ENCODE peak calls at places on chromosomes 11 and 22, in eight cellular contexts. B is GM23338; D is iris pigment epithelial cell; C is stimulated activated CD8-positive, alpha-beta memory T cell treated with anti-CD3 and anti-CD28 coated beads, Interleukin-2, amount 100 ng/mL, for 48 hours; U is NB4; O is SW 1271; Z is glutamatergic neuron; W is CD8-positive, alpha-beta memory T cell. H is an unnamed sample.

GRCh38 chr11:20353829-20354434 is 9.6 kb upstream of the HTATIP2 start:
- DNase-seq in U (peak), W (no peak), Z (peak), B (peak), D (peak), O (peak), C (no peak), H (peak)

GRCh38 chr22:47294222-47294532 is 531.7 kb downstream of the TBC1D22A start:
- DNase-seq in W (no peak), Z (no peak), O (no peak), D (peak), C (no peak), U (no peak), B (no peak), H (no peak)

GRCh38 chr11:2923446-2924375 is 5.5 kb downstream of the PHLDA2 start:
- DNase-seq in D (no peak), W (no peak), Z (no peak), C (no peak), U (no peak), B (no peak), O (no peak), H (no peak)

GRCh38 chr22:50169774-50170341 is 673 bp upstream of the PANX2 start:
- DNase-seq in O (no peak), B (peak), C (no peak), Z (no peak), U (peak), W (no peak), D (no peak), H (no peak)

GRCh38 chr22:44587004-44587793 is 89.2 kb upstream of the RTL6 start:
- DNase-seq in W (no peak), B (no peak), D (no peak), O (no peak), C (no peak), U (no peak), Z (no peak), H (no peak)

GRCh38 chr22:39319284-39320170 is at the start of gene RPL3:
- DNase-seq in D (peak), C (peak), Z (peak), U (peak), O (peak), B (peak), W (peak), H (peak)

GRCh38 chr22:45210577-45211431 is 29.9 kb downstream of the KIAA0930 start:
- DNase-seq in C (no peak), Z (no peak), D (peak), O (no peak), U (no peak), W (no peak), B (no peak), H (no peak)

GRCh38 chr11:113690619-113691569 is 15.2 kb downstream of the TMPRSS5 start:
- DNase-seq in U (peak), D (peak), O (peak), B (peak), C (no peak), Z (no peak), W (no peak), H (peak)

GRCh38 chr11:115301029-115301428 is 203.2 kb downstream of the CADM1 start:
- DNase-seq in B (no peak), U (no peak), W (no peak), Z (no peak), D (peak), C (no peak), O (no peak), H (no peak)

GRCh38 chr11:41989800-41990380 is 530.4 kb upstream of the LRRC4C start:
- DNase-seq in O (no peak), D (no peak), B (no peak), C (no peak), Z (no peak), U (no peak), W (no peak), H (no peak)

GRCh38 chr22:22598144-22598543 is 39.1 kb upstream of the PRAME start:
- DNase-seq in U (no peak), Z (no peak), D (no peak), O (no peak), B (no peak), C (no peak), W (no peak), H (no peak)

GRCh38 chr11:93585758-93586157 is 42.6 kb upstream of the SMCO4 start:
- DNase-seq in W (no peak), B (no peak), O (no peak), C (no peak), U (peak), D (peak), Z (no peak), H (peak)

GRCh38 chr11:115980336-115980735 is 476.1 kb upstream of the CADM1 start:
- DNase-seq in B (no peak), W (no peak), U (no peak), O (no peak), C (no peak), Z (no peak), D (no peak), H (no peak)

GRCh38 chr22:47444746-47445065 is 682.3 kb downstream of the TBC1D22A start:
- DNase-seq in O (no peak), D (no peak), U (no peak), W (no peak), Z (no peak), B (no peak), C (no peak), H (no peak)

GRCh38 chr11:126776125-126776524 is 224.4 kb downstream of the KIRREL3 start:
- DNase-seq in C (no peak), D (no peak), Z (no peak), B (no peak), O (no peak), W (no peak), U (no peak), H (no peak)

GRCh38 chr11:9990221-9990973 is 303.6 kb downstream of the SBF2 start:
- DNase-seq in O (no peak), Z (no peak), C (no peak), B (peak), W (no peak), D (peak), U (peak), H (peak)

GRCh38 chr11:33375688-33376311 is 118.6 kb downstream of the HIPK3 start:
- DNase-seq in B (peak), U (no peak), Z (peak), C (no peak), O (peak), W (no peak), D (peak), H (peak)

GRCh38 chr22:27783436-27784098 is 18.0 kb downstream of the MN1 start:
- DNase-seq in B (no peak), W (no peak), C (no peak), D (no peak), O (no peak), U (no peak), Z (no peak), H (no peak)

GRCh38 chr11:67449116-67449844 is 3.2 kb downstream of the GPR152 start:
- DNase-seq in W (no peak), Z (no peak), B (no peak), D (no peak), O (no peak), U (peak), C (no peak), H (no peak)

GRCh38 chr11:120337133-120337895 is 1.1 kb downstream of the ARHGEF12 start:
- DNase-seq in C (no peak), B (peak), Z (peak), W (no peak), U (no peak), D (peak), O (no peak), H (peak)

GRCh38 chr22:17890245-17890671 is 116.0 kb upstream of the BID start:
- DNase-seq in W (no peak), U (no peak), Z (no peak), O (no peak), D (peak), B (no peak), C (no peak), H (peak)

GRCh38 chr11:8098361-8098760 is 17.4 kb downstream of the TUB start:
- DNase-seq in D (peak), Z (no peak), B (no peak), W (no peak), O (no peak), C (no peak), U (no peak), H (no peak)

GRCh38 chr22:23692598-23693291 is 1.9 kb downstream of the RGL4 start:
- DNase-seq in Z (peak), U (no peak), O (no peak), W (no peak), D (no peak), B (peak), C (no peak), H (no peak)

GRCh38 chr11:32382339-32383049 is 52.8 kb downstream of the WT1 start:
- DNase-seq in W (no peak), O (no peak), Z (no peak), U (peak), C (no peak), D (no peak), B (no peak), H (no peak)

GRCh38 chr11:70420496-70420895 is 22.2 kb downstream of the CTTN start:
- DNase-seq in D (no peak), O (no peak), B (no peak), U (no peak), W (no peak), C (no peak), Z (no peak), H (no peak)

GRCh38 chr11:90134420-90135003 is at the start of gene NAALAD2:
- DNase-seq in C (no peak), Z (peak), O (no peak), U (peak), D (peak), B (peak), W (no peak), H (peak)

GRCh38 chr11:57458060-57458409 is 2.3 kb upstream of the RTN4RL2 start:
- DNase-seq in U (no peak), C (no peak), W (peak), Z (no peak), D (no peak), B (peak), O (no peak), H (no peak)

GRCh38 chr11:9047986-9048522 is 43.3 kb downstream of the SCUBE2 start:
- DNase-seq in Z (no peak), D (peak), C (no peak), U (no peak), W (no peak), B (peak), O (no peak), H (peak)

GRCh38 chr11:30586251-30587144 is at the start of gene MPPED2:
- DNase-seq in O (no peak), C (no peak), U (no peak), Z (peak), W (peak), B (peak), D (no peak), H (no peak)

GRCh38 chr22:46072030-46072881 is 78.1 kb upstream of the PPARA start:
- DNase-seq in U (peak), D (peak), O (no peak), B (peak), C (peak), W (no peak), Z (peak), H (peak)